ENCODE peak calls at places on chromosomes 1 and 21, in seven cellular contexts. One of them, this sample, is unnamed. For H3K4me1 and H3K9me3, the result is how much of the 10 kb centered on the place peaks cover.

GRCh38 chr1:235878082-235878781 is 11.5 kb upstream of the LYST start:
- DNase-seq in breast epithelium: no peak
- DNase-seq in GM23248: no peak
- DNase-seq in CD8-positive, alpha-beta T cell: no peak
- DNase-seq in tibial nerve: peak
- DNase-seq in aorta: no peak
- DNase-seq in neural progenitor cell: no peak
- DNase-seq in this sample: no peak

GRCh38 chr1:193338194-193338593 is 151.8 kb upstream of the B3GALT2 start:
- DNase-seq in breast epithelium: no peak
- DNase-seq in GM23248: peak
- DNase-seq in CD8-positive, alpha-beta T cell: no peak
- DNase-seq in tibial nerve: no peak
- DNase-seq in aorta: no peak
- DNase-seq in neural progenitor cell: no peak
- DNase-seq in this sample: no peak

GRCh38 chr21:26795866-26796329 is 49.3 kb downstream of the ADAMTS1 start:
- DNase-seq in breast epithelium: no peak
- DNase-seq in GM23248: peak
- DNase-seq in CD8-positive, alpha-beta T cell: no peak
- DNase-seq in tibial nerve: peak
- DNase-seq in aorta: peak
- DNase-seq in neural progenitor cell: peak
- DNase-seq in this sample: no peak

GRCh38 chr21:29022141-29022540 is 2.3 kb upstream of the USP16 start:
- DNase-seq in breast epithelium: no peak
- DNase-seq in GM23248: peak
- DNase-seq in CD8-positive, alpha-beta T cell: peak
- DNase-seq in tibial nerve: no peak
- DNase-seq in aorta: no peak
- DNase-seq in neural progenitor cell: no peak
- DNase-seq in this sample: no peak

GRCh38 chr1:11787251-11787803 is 18.4 kb downstream of the MTHFR start:
- DNase-seq in breast epithelium: peak
- DNase-seq in GM23248: peak
- DNase-seq in CD8-positive, alpha-beta T cell: no peak
- DNase-seq in tibial nerve: peak
- DNase-seq in aorta: peak
- DNase-seq in neural progenitor cell: peak
- DNase-seq in this sample: peak

GRCh38 chr1:116769561-116769977 is 15.3 kb downstream of the CD2 start:
- DNase-seq in breast epithelium: no peak
- DNase-seq in GM23248: peak
- DNase-seq in CD8-positive, alpha-beta T cell: peak
- DNase-seq in tibial nerve: no peak
- DNase-seq in aorta: no peak
- DNase-seq in neural progenitor cell: no peak
- DNase-seq in this sample: peak

GRCh38 chr1:178374016-178374415 is 122.7 kb downstream of the CLEC20A start:
- DNase-seq in breast epithelium: no peak
- DNase-seq in GM23248: peak
- DNase-seq in CD8-positive, alpha-beta T cell: no peak
- DNase-seq in tibial nerve: no peak
- DNase-seq in aorta: no peak
- DNase-seq in neural progenitor cell: no peak
- DNase-seq in this sample: no peak

GRCh38 chr1:183185941-183186490 is at the start of gene LAMC2:
- DNase-seq in breast epithelium: peak
- DNase-seq in GM23248: no peak
- DNase-seq in CD8-positive, alpha-beta T cell: no peak
- DNase-seq in tibial nerve: no peak
- DNase-seq in aorta: no peak
- DNase-seq in neural progenitor cell: peak
- DNase-seq in this sample: no peak

GRCh38 chr1:150259217-150259616 is 1.6 kb downstream of the CA14 start:
- DNase-seq in breast epithelium: no peak
- DNase-seq in GM23248: no peak
- DNase-seq in CD8-positive, alpha-beta T cell: no peak
- DNase-seq in tibial nerve: no peak
- DNase-seq in aorta: no peak
- DNase-seq in neural progenitor cell: no peak
- DNase-seq in this sample: peak

GRCh38 chr1:83692524-83693336 is 306.2 kb downstream of the TTLL7 start:
- DNase-seq in breast epithelium: no peak
- DNase-seq in GM23248: peak
- DNase-seq in CD8-positive, alpha-beta T cell: no peak
- DNase-seq in tibial nerve: no peak
- DNase-seq in aorta: no peak
- DNase-seq in neural progenitor cell: peak
- DNase-seq in this sample: peak

GRCh38 chr1:68378296-68379084 is 71.3 kb downstream of the RPE65 start:
- DNase-seq in breast epithelium: no peak
- DNase-seq in GM23248: peak
- DNase-seq in CD8-positive, alpha-beta T cell: no peak
- DNase-seq in tibial nerve: no peak
- DNase-seq in aorta: no peak
- DNase-seq in neural progenitor cell: no peak
- DNase-seq in this sample: no peak

GRCh38 chr1:94725566-94725965 is 94.6 kb upstream of the SLC44A3 start:
- DNase-seq in breast epithelium: no peak
- DNase-seq in GM23248: peak
- DNase-seq in CD8-positive, alpha-beta T cell: no peak
- DNase-seq in tibial nerve: no peak
- DNase-seq in aorta: no peak
- DNase-seq in neural progenitor cell: no peak
- DNase-seq in this sample: no peak

GRCh38 chr1:103250441-103250861 is 142.1 kb upstream of the COL11A1 start:
- DNase-seq in breast epithelium: no peak
- DNase-seq in GM23248: no peak
- DNase-seq in CD8-positive, alpha-beta T cell: no peak
- DNase-seq in tibial nerve: no peak
- DNase-seq in aorta: no peak
- DNase-seq in neural progenitor cell: peak
- DNase-seq in this sample: no peak

GRCh38 chr1:167118188-167118587 is 24.3 kb downstream of the STYXL2 start:
- DNase-seq in breast epithelium: no peak
- DNase-seq in GM23248: no peak
- DNase-seq in CD8-positive, alpha-beta T cell: no peak
- DNase-seq in tibial nerve: no peak
- DNase-seq in aorta: no peak
- DNase-seq in neural progenitor cell: no peak
- DNase-seq in this sample: no peak

GRCh38 chr1:212981025-212981495 is 30.7 kb downstream of the VASH2 start:
- DNase-seq in breast epithelium: peak
- DNase-seq in GM23248: no peak
- DNase-seq in CD8-positive, alpha-beta T cell: no peak
- DNase-seq in tibial nerve: no peak
- DNase-seq in aorta: no peak
- DNase-seq in neural progenitor cell: no peak
- DNase-seq in this sample: peak

GRCh38 chr1:185155600-185156320 is 993 bp downstream of the TRMT1L start:
- DNase-seq in breast epithelium: no peak
- DNase-seq in GM23248: peak
- DNase-seq in CD8-positive, alpha-beta T cell: no peak
- DNase-seq in tibial nerve: no peak
- DNase-seq in aorta: no peak
- DNase-seq in neural progenitor cell: peak
- DNase-seq in this sample: no peak

GRCh38 chr1:113951719-113952118 is 22.6 kb downstream of the HIPK1 start:
- DNase-seq in breast epithelium: no peak
- DNase-seq in GM23248: no peak
- DNase-seq in CD8-positive, alpha-beta T cell: no peak
- DNase-seq in tibial nerve: no peak
- DNase-seq in aorta: no peak
- DNase-seq in neural progenitor cell: no peak
- DNase-seq in this sample: no peak

GRCh38 chr1:170067253-170067819 is 7.2 kb downstream of the KIFAP3 start:
- DNase-seq in breast epithelium: no peak
- DNase-seq in GM23248: no peak
- DNase-seq in CD8-positive, alpha-beta T cell: no peak
- DNase-seq in tibial nerve: no peak
- DNase-seq in aorta: no peak
- DNase-seq in neural progenitor cell: no peak
- DNase-seq in this sample: no peak

GRCh38 chr1:37561096-37561793 is 4.5 kb downstream of the DNALI1 start:
- DNase-seq in breast epithelium: no peak
- DNase-seq in GM23248: no peak
- DNase-seq in CD8-positive, alpha-beta T cell: no peak
- DNase-seq in tibial nerve: no peak
- DNase-seq in aorta: no peak
- DNase-seq in neural progenitor cell: no peak
- DNase-seq in this sample: no peak

GRCh38 chr1:37556712-37557196 is at the start of gene DNALI1:
- DNase-seq in breast epithelium: peak
- DNase-seq in GM23248: peak
- DNase-seq in CD8-positive, alpha-beta T cell: no peak
- DNase-seq in tibial nerve: peak
- DNase-seq in aorta: peak
- DNase-seq in neural progenitor cell: peak
- DNase-seq in this sample: peak

GRCh38 chr1:37558411-37558810 is 1.7 kb downstream of the DNALI1 start:
- DNase-seq in breast epithelium: no peak
- DNase-seq in GM23248: no peak
- DNase-seq in CD8-positive, alpha-beta T cell: no peak
- DNase-seq in tibial nerve: no peak
- DNase-seq in aorta: no peak
- DNase-seq in neural progenitor cell: no peak
- DNase-seq in this sample: no peak

GRCh38 chr1:37557402-37557801 is 662 bp downstream of the DNALI1 start:
- DNase-seq in breast epithelium: no peak
- DNase-seq in GM23248: no peak
- DNase-seq in CD8-positive, alpha-beta T cell: no peak
- DNase-seq in tibial nerve: no peak
- DNase-seq in aorta: no peak
- DNase-seq in neural progenitor cell: no peak
- DNase-seq in this sample: no peak

DNA sequence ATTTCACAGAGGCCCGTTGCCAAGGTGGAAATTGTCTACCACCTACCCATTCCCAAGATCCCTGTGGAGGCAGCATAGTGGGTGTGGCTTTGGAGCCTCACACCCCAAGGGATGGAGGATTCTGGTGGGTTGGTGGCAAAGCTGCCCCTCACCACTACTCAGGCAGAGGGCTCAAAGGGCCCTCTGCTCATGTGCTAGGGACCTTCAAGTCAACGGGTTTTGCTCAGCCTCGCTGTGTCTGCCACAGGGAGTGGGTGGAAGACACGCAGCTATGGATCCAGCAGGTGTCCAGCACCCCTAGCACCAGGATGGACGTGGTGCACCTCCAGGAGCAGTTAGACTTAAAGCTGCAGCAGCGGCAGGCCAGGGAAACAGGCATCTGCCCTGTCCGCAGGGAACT is 2.3 kb downstream of the DNALI1 start:
- DNase-seq in breast epithelium: no peak
- DNase-seq in GM23248: no peak
- DNase-seq in CD8-positive, alpha-beta T cell: no peak
- DNase-seq in tibial nerve: no peak
- DNase-seq in aorta: no peak
- DNase-seq in neural progenitor cell: no peak
- DNase-seq in this sample: no peak
- H3K4me1 ChIP-seq in breast epithelium: under half
- H3K4me1 ChIP-seq in GM23248: under half
- H3K4me1 ChIP-seq in CD8-positive, alpha-beta T cell: under half
- H3K4me1 ChIP-seq in tibial nerve: under half
- H3K4me1 ChIP-seq in aorta: under half
- H3K4me1 ChIP-seq in neural progenitor cell: under half
- H3K4me1 ChIP-seq in this sample: under half

GRCh38 chr21:23638131-23638530 is 1969.2 kb downstream of the MRPL39 start:
- DNase-seq in breast epithelium: no peak
- DNase-seq in GM23248: no peak
- DNase-seq in CD8-positive, alpha-beta T cell: no peak
- DNase-seq in tibial nerve: no peak
- DNase-seq in aorta: no peak
- DNase-seq in neural progenitor cell: no peak
- DNase-seq in this sample: no peak
- H3K9me3 ChIP-seq in breast epithelium: under half
- H3K9me3 ChIP-seq in GM23248: under half
- H3K9me3 ChIP-seq in CD8-positive, alpha-beta T cell: under half
- H3K9me3 ChIP-seq in tibial nerve: under half
- H3K9me3 ChIP-seq in aorta: under half
- H3K9me3 ChIP-seq in neural progenitor cell: under half
- H3K9me3 ChIP-seq in this sample: under half

DNA sequence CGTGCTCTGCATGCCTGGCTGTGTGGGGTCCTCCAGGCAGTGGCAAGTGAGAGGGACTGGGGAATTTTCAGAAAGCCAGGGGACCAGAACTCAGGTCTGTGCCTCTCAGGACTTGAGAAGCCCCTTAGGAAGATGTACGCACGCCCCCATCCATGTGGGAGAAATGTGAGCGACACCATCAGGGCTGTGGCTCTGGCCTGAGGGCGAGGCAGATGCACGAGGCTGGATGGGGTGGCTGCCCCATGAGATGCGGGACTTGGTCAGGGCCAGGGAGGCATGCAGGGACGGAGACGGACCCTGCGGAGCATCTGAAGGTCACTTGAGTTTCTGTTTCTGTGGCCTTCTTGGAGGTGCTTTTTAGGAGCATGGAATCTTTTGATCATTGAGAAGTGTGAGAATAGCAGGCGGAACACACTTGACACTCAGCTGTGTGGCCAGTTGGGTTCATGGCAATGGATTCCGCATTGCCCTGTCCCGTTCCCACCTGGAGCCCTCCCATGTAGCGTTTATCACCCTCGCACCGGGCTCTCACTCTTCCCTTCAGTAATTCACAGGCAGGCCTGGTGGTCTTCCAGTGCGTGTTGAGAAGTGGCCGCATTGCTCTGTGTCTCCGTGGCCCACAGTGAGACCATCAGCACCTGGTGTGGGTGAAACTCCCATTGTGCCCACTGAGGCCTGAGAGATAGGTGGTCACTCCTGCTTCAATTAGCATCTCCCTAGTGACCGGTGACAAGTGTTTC is 30.7 kb upstream of the ACTRT2 start:
- DNase-seq in breast epithelium: no peak
- DNase-seq in GM23248: no peak
- DNase-seq in CD8-positive, alpha-beta T cell: no peak
- DNase-seq in tibial nerve: no peak
- DNase-seq in aorta: no peak
- DNase-seq in neural progenitor cell: no peak
- DNase-seq in this sample: no peak
- H3K4me3 ChIP-seq in breast epithelium: no peak
- H3K4me3 ChIP-seq in GM23248: no peak
- H3K4me3 ChIP-seq in CD8-positive, alpha-beta T cell: no peak
- H3K4me3 ChIP-seq in tibial nerve: no peak
- H3K4me3 ChIP-seq in aorta: no peak
- H3K4me3 ChIP-seq in neural progenitor cell: no peak
- H3K4me3 ChIP-seq in this sample: no peak

DNA sequence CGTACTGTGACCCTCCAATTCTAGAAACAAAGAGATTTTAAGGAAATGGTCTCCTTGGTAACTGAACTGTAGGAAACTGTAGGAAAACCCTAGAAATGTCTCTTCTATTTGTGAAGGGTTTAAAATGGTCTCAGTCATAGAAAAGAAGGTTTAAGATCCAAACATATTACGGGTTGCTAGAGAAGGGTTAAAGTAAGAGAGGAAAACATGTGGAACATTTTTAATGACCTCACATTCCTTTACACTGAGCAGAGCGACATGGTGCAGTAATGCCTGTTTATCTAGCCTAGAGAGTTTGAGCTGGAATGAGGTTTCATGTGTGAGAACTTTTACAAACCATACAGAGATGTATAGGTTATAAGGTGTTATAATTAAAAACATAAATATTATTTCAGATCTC is 36.9 kb upstream of the C1orf105 start:
- DNase-seq in breast epithelium: no peak
- DNase-seq in GM23248: peak
- DNase-seq in CD8-positive, alpha-beta T cell: no peak
- DNase-seq in tibial nerve: no peak
- DNase-seq in aorta: no peak
- DNase-seq in neural progenitor cell: no peak
- DNase-seq in this sample: no peak
- H3K4me1 ChIP-seq in breast epithelium: under half
- H3K4me1 ChIP-seq in GM23248: under half
- H3K4me1 ChIP-seq in CD8-positive, alpha-beta T cell: under half
- H3K4me1 ChIP-seq in tibial nerve: under half
- H3K4me1 ChIP-seq in aorta: under half
- H3K4me1 ChIP-seq in neural progenitor cell: under half
- H3K4me1 ChIP-seq in this sample: under half